ENCODE peak calls at places on chromosome 22, in eight cellular contexts. H is BJ; C is lower lobe of right lung; P is spleen; D is iPS-NIHi11; V is LHCN-M2; R is CMK; I is stimulated activated CD8-positive, alpha-beta memory T cell treated with anti-CD3 and anti-CD28 coated beads, Interleukin-12 subunit alpha, Interleukin-12 subunit beta, amount 100 ng/mL, for 4 hours. W is an unnamed sample.

GRCh38 chr22:45090364-45090960 is 73.3 kb upstream of the NUP50 start:
- DNase-seq in V (no peak), H (no peak), I (no peak), D (no peak), C (no peak), R (no peak), P (no peak), W (no peak)

GRCh38 chr22:49815641-49816071 is 12.0 kb downstream of the BRD1 start:
- DNase-seq in P (no peak), I (no peak), R (no peak), V (no peak), H (no peak), C (peak), D (no peak), W (no peak)

GRCh38 chr22:37801946-37802309 is 5.8 kb upstream of the GCAT start:
- DNase-seq in P (no peak), V (no peak), H (no peak), C (no peak), R (no peak), D (no peak), I (no peak), W (no peak)

GRCh38 chr22:50399751-50400331 is 56.7 kb downstream of the PPP6R2 start:
- DNase-seq in P (peak), V (peak), D (peak), I (no peak), R (peak), C (peak), H (peak), W (no peak)

GRCh38 chr22:28171135-28171534 is 252.1 kb upstream of the PITPNB start:
- DNase-seq in I (no peak), C (no peak), V (no peak), D (peak), H (no peak), P (no peak), R (no peak), W (no peak)

GRCh38 chr22:49305215-49305965 is 522.3 kb downstream of the BRD1 start:
- DNase-seq in C (peak), H (no peak), D (peak), I (peak), R (peak), P (peak), V (no peak), W (no peak)

GRCh38 chr22:33513388-33514336 is 406.6 kb downstream of the LARGE1 start:
- DNase-seq in H (no peak), I (no peak), V (no peak), P (no peak), C (no peak), R (no peak), D (no peak), W (no peak)

GRCh38 chr22:43487311-43488030 is 75.7 kb downstream of the MPPED1 start:
- DNase-seq in H (no peak), C (no peak), R (no peak), I (no peak), V (no peak), P (no peak), D (no peak), W (no peak)